ENCODE peak calls at places on chromosomes 7 and 10, in nine cellular contexts. L is cardiac fibroblast; M is D721Med; G is WTC11; Q is GM12865; Z is CD4-positive, alpha-beta T cell; R is RWPE1; T is PC-3; V is colonic mucosa. S is an unnamed sample.

GRCh38 chr10:84401838-84402611 is 73.6 kb downstream of the CCSER2 start:
- DNase-seq in L (no peak), M (no peak), G (no peak), Q (no peak), Z (no peak), R (peak; percentile 24), T (no peak), V (no peak), S (no peak)

GRCh38 chr7:134804351-134804750 is 24.9 kb downstream of the CALD1 start:
- DNase-seq in L (peak; percentile 87), M (no peak), G (no peak), Q (no peak), Z (no peak), R (no peak), T (no peak), V (no peak), S (no peak)

GRCh38 chr7:135386181-135386580 is 123.7 kb downstream of the CNOT4 start:
- DNase-seq in L (peak; percentile 51), M (no peak), G (no peak), Q (no peak), Z (no peak), R (no peak), T (peak; percentile 6), V (no peak), S (no peak)

GRCh38 chr10:103843045-103843444 is 12.3 kb downstream of the SH3PXD2A start:
- DNase-seq in L (no peak), M (no peak), G (no peak), Q (no peak), Z (no peak), R (no peak), T (no peak), V (no peak), S (no peak)

GRCh38 chr10:15439381-15439837 is 68.3 kb upstream of the FAM171A1 start:
- DNase-seq in L (peak; percentile 42), M (no peak), G (peak; percentile 30), Q (no peak), Z (no peak), R (no peak), T (no peak), V (no peak), S (no peak)

GRCh38 chr10:122140941-122141623 is 130.0 kb upstream of the BTBD16 start:
- DNase-seq in L (peak; percentile 95), M (no peak), G (no peak), Q (no peak), Z (no peak), R (peak; percentile 94), T (peak; percentile 89), V (peak; percentile 59), S (no peak)

GRCh38 chr7:143379607-143380263 is 1.4 kb upstream of the ZYX start:
- DNase-seq in L (peak; percentile 37), M (no peak), G (no peak), Q (peak; percentile 35), Z (no peak), R (no peak), T (no peak), V (no peak), S (peak; percentile 35)

GRCh38 chr10:100980327-100981110 is 6.8 kb downstream of the MRPL43 start:
- DNase-seq in L (no peak), M (no peak), G (no peak), Q (no peak), Z (no peak), R (no peak), T (no peak), V (no peak), S (peak; percentile 2)

GRCh38 chr10:77685494-77685893 is 47.9 kb upstream of the KCNMA1 start:
- DNase-seq in L (no peak), M (no peak), G (no peak), Q (peak; percentile 35), Z (no peak), R (no peak), T (no peak), V (peak; percentile 10), S (no peak)

GRCh38 chr10:103038570-103038969 is 120.5 kb downstream of the CNNM2 start:
- DNase-seq in L (no peak), M (no peak), G (no peak), Q (no peak), Z (no peak), R (no peak), T (no peak), V (no peak), S (no peak)

GRCh38 chr10:1434912-1435692 is 302.2 kb downstream of the ADARB2 start:
- DNase-seq in L (no peak), M (no peak), G (no peak), Q (no peak), Z (no peak), R (no peak), T (no peak), V (no peak), S (no peak)

GRCh38 chr10:13987472-13987871 is 343.3 kb downstream of the FRMD4A start:
- DNase-seq in L (peak; percentile 79), M (no peak), G (no peak), Q (peak; percentile 61), Z (no peak), R (peak; percentile 23), T (peak; percentile 48), V (no peak), S (no peak)

GRCh38 chr7:142249918-142250317 is 7.9 kb downstream of the PRSS58 start:
- DNase-seq in L (no peak), M (no peak), G (no peak), Q (no peak), Z (no peak), R (no peak), T (no peak), V (no peak), S (no peak)

GRCh38 chr10:36030516-36030915 is 388.4 kb upstream of the FZD8 start:
- DNase-seq in L (no peak), M (no peak), G (no peak), Q (peak; percentile 5), Z (no peak), R (no peak), T (no peak), V (no peak), S (no peak)

GRCh38 chr10:68212721-68213352 is 19.1 kb downstream of the ATOH7 start:
- DNase-seq in L (peak; percentile 66), M (no peak), G (no peak), Q (peak; percentile 40), Z (no peak), R (peak; percentile 34), T (peak; percentile 80), V (no peak), S (no peak)

GRCh38 chr7:218316-218715 is 25.9 kb downstream of the FAM20C start:
- DNase-seq in L (no peak), M (no peak), G (no peak), Q (no peak), Z (no peak), R (no peak), T (no peak), V (no peak), S (no peak)

DNA sequence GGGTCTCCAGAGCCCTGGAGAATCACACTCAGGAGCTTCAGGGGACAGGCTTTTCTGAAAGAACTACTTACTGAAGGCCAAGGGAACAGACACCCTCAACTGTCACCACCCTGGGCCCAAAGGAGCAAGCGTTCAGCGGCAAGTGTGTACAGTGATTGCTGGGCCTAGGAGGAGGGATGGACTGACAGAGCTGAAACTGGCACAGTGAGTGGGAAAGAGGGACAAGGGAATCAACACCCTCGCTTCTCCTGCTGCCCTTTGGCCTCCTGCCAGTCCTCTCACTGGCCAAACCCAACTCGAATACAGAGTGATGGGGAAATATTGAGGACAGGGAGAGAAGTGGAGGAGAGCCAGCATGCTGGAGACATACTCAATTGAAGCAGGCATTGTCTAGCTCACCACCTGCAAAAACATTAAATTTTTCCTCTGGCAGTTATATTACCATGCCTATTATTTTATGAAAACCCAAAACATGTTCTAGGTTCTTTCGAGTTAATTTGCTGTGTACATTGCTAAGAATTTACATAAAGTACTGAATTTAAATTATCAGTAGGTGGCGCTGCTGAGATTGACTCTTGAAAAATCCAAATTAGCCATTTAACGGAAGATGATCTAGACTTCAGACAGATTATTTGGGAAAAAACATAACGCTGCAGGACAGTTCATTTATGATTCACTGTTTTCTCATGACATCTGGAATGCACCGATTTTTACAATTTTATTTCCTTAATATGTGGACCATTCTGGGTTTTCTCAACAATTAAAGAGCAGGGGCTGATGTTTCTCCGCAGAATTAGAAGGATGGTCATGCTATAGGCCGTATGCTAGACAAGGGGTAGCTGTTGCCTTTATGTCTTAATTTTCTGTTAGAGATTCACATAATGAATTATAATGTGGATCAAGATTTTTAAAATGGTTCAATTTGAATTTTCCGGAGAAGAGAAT is 14.7 kb upstream of the TMEM236 start:
- DNase-seq in L (peak; percentile 72), M (no peak), G (no peak), Q (peak; percentile 32), Z (no peak), R (peak; percentile 26), T (peak; percentile 44), V (no peak), S (no peak)
- TF ChIP-seq CTCF in L (peak; percentile 45), M (peak; percentile 79), G (peak; percentile 38), Q (peak; percentile 46), Z (peak; percentile 79), R (peak; percentile 76), T (peak; percentile 61), V (peak; percentile 76), S (peak; percentile 87)

DNA sequence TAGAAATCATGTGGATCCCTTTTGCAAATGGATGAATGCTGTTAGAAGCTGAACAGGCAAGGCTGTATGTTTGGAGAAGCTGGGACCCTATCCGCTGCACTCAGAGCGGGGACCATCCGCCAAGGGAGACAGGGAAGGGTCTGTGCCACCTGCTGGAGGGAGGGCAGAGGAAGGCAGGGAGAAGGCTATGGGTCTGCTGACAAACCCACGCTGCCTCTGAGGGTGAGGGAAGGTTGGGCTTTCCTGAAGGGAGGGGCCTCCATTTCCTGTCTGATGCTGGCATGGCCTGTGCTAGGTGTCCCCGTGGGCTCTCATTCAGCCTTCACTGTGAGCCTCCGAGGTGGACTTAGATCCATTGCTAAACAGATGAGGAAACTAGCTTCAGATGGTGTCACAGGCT is 5.3 kb upstream of the CRHR2 start:
- DNase-seq in L (no peak), M (no peak), G (no peak), Q (no peak), Z (no peak), R (no peak), T (no peak), V (no peak), S (no peak)
- TF ChIP-seq CTCF in L (no peak), M (no peak), G (no peak), Q (no peak), Z (no peak), R (no peak), T (no peak), V (no peak), S (no peak)

GRCh38 chr7:88357794-88358533 is 51.3 kb upstream of the STEAP4 start:
- DNase-seq in L (peak; percentile 31), M (no peak), G (no peak), Q (peak; percentile 39), Z (no peak), R (peak; percentile 33), T (peak; percentile 54), V (no peak), S (no peak)
- TF ChIP-seq CTCF in L (peak; percentile 52), M (peak; percentile 32), G (no peak), Q (peak; percentile 43), Z (no peak), R (peak; percentile 83), T (peak; percentile 76), V (peak; percentile 14), S (no peak)

DNA sequence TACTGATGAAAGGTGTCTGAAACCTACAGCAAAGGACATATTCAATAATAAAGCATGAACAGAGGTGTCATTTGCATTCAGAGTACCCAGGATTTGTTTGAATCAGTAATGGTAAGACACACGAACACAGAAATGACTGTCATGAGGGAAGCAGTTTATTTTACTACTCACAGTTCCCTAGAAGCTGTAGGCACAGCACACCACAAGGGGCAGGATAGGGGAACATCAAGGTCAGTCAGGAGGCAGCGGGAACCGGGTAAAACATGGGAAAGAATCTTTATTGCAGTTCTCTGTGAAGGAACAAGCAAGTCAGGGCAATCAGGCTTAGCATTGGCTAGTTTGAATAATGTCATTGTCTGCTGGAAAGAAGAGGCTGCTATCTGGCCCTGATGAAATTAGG is 70.2 kb upstream of the PDSS1 start:
- DNase-seq in L (no peak), M (no peak), G (peak; percentile 29), Q (no peak), Z (no peak), R (no peak), T (peak; percentile 4), V (no peak), S (no peak)
- TF ChIP-seq CTCF in L (no peak), M (no peak), G (no peak), Q (no peak), Z (no peak), R (no peak), T (no peak), V (no peak), S (no peak)